ENCODE peak calls at places on chromosomes 2 and 18, in six cellular contexts. K is AG04450, T is brain microvascular endothelial cell, U is Peyer's patch, J is fibroblast of pulmonary artery, Q is gastrocnemius medialis. B is an unnamed sample.

GRCh38 chr2:2840101-2840531 is 509.0 kb upstream of the MYT1L start:
- DNase-seq in T (no peak), Q (peak), J (no peak), K (no peak), U (no peak), B (no peak)

GRCh38 chr18:6836331-6836730 is 106.8 kb downstream of the ARHGAP28 start:
- DNase-seq in Q (no peak), J (no peak), T (no peak), K (no peak), U (no peak), B (no peak)

GRCh38 chr18:34709104-34709503 is 994 bp upstream of the DTNA start:
- DNase-seq in K (peak), J (peak), Q (no peak), T (peak), U (no peak), B (no peak)

GRCh38 chr18:62332964-62333695 is 8.0 kb downstream of the TNFRSF11A start:
- DNase-seq in K (no peak), U (no peak), J (no peak), Q (no peak), T (no peak), B (no peak)

GRCh38 chr2:64792310-64792709 is 138.6 kb upstream of the SERTAD2 start:
- DNase-seq in J (no peak), Q (no peak), T (no peak), K (no peak), U (no peak), B (no peak)

GRCh38 chr2:102025016-102025491 is 33.3 kb downstream of the IL1R2 start:
- DNase-seq in J (peak), T (no peak), U (no peak), K (no peak), Q (no peak), B (no peak)

GRCh38 chr18:76421291-76422078 is 73.6 kb downstream of the ZNF516 start:
- DNase-seq in J (no peak), K (no peak), U (no peak), Q (no peak), T (no peak), B (no peak)

GRCh38 chr18:35456181-35456850 is 41.4 kb downstream of the INO80C start:
- DNase-seq in Q (no peak), J (peak), U (no peak), T (peak), K (no peak), B (no peak)

GRCh38 chr18:58788971-58789797 is 75.5 kb upstream of the ZNF532 start:
- DNase-seq in T (peak), K (no peak), J (peak), U (no peak), Q (no peak), B (no peak)

GRCh38 chr18:14086459-14087231 is 45.6 kb downstream of the ZNF519 start:
- DNase-seq in U (no peak), K (no peak), Q (no peak), T (peak), J (peak), B (no peak)

GRCh38 chr2:69088471-69088870 is 75.5 kb downstream of the ANTXR1 start:
- DNase-seq in U (no peak), Q (no peak), T (no peak), J (no peak), K (no peak), B (no peak)

GRCh38 chr2:140526575-140526974 is 1604.2 kb downstream of the LRP1B start:
- DNase-seq in U (no peak), Q (no peak), J (peak), T (peak), K (no peak), B (no peak)

GRCh38 chr2:191352536-191352935 is 107.3 kb downstream of the MYO1B start:
- DNase-seq in Q (no peak), T (peak), U (no peak), K (peak), J (peak), B (no peak)

GRCh38 chr2:199692489-199692888 is 158.5 kb downstream of the FTCDNL1 start:
- DNase-seq in K (no peak), U (no peak), J (no peak), Q (no peak), T (no peak), B (no peak)

GRCh38 chr2:46381263-46381849 is 84.1 kb downstream of the EPAS1 start:
- DNase-seq in Q (no peak), J (no peak), K (no peak), U (no peak), T (no peak), B (no peak)

GRCh38 chr18:69239849-69240248 is 160.8 kb upstream of the DOK6 start:
- DNase-seq in U (no peak), J (no peak), Q (no peak), K (no peak), T (no peak), B (no peak)

GRCh38 chr2:149612122-149612521 is 24.5 kb upstream of the MMADHC start:
- DNase-seq in Q (no peak), T (peak), K (no peak), U (no peak), J (peak), B (no peak)

GRCh38 chr2:196160101-196160500 is 11.3 kb downstream of the STK17B start:
- DNase-seq in K (peak), U (peak), T (peak), Q (no peak), J (peak), B (no peak)

GRCh38 chr2:235160281-235160805 is 208.5 kb downstream of the SH3BP4 start:
- DNase-seq in K (no peak), T (no peak), U (no peak), Q (no peak), J (no peak), B (no peak)

GRCh38 chr18:76592981-76593381 is 97.9 kb upstream of the ZNF516 start:
- DNase-seq in U (no peak), T (no peak), J (peak), Q (no peak), K (no peak), B (no peak)

GRCh38 chr2:151805343-151805742 is 22.9 kb downstream of the ARL5A start:
- DNase-seq in J (no peak), T (no peak), K (no peak), Q (no peak), U (no peak), B (no peak)

GRCh38 chr2:229344151-229344551 is 73.1 kb upstream of the PID1 start:
- DNase-seq in U (no peak), K (no peak), Q (no peak), J (no peak), T (peak), B (no peak)
- TF ChIP-seq CTCF in U (no peak), K (no peak), Q (no peak), J (no peak), T (no peak), B (no peak)

GRCh38 chr2:177639262-177639914 is 246.8 kb downstream of the AGPS start:
- DNase-seq in T (no peak), K (no peak), U (no peak), J (no peak), Q (no peak), B (no peak)

GRCh38 chr2:177635696-177636095 is 243.1 kb downstream of the AGPS start:
- DNase-seq in U (no peak), J (no peak), T (no peak), K (no peak), Q (no peak), B (no peak)

GRCh38 chr2:177633910-177634294 is 241.3 kb downstream of the AGPS start:
- DNase-seq in K (no peak), T (no peak), U (no peak), Q (no peak), J (no peak), B (no peak)

GRCh38 chr2:177633111-177633510 is 240.5 kb downstream of the AGPS start:
- DNase-seq in U (no peak), T (no peak), K (no peak), Q (no peak), J (no peak), B (no peak)

GRCh38 chr2:177636672-177637071 is 244.1 kb downstream of the AGPS start:
- DNase-seq in Q (no peak), J (no peak), K (no peak), U (no peak), T (no peak), B (no peak)
- TF ChIP-seq CTCF in Q (no peak), J (no peak), K (no peak), U (no peak), T (no peak), B (no peak)

GRCh38 chr2:100870652-100871531 is 51.0 kb downstream of the NPAS2 start:
- DNase-seq in Q (no peak), J (no peak), K (no peak), U (no peak), T (no peak), B (no peak)
- TF ChIP-seq CTCF in Q (no peak), J (peak), K (peak), U (no peak), T (peak), B (no peak)

GRCh38 chr2:15588329-15588919 is 3.2 kb upstream of the DDX1 start:
- DNase-seq in T (peak), K (peak), J (peak), Q (peak), U (peak), B (no peak)
- TF ChIP-seq CTCF in T (peak), K (peak), J (peak), Q (peak), U (no peak), B (no peak)

GRCh38 chr2:32624813-32625212 is 3.0 kb upstream of the TTC27 start:
- DNase-seq in U (no peak), T (no peak), J (no peak), Q (no peak), K (no peak), B (no peak)

GRCh38 chr2:32627901-32628645 is at the start of gene TTC27:
- DNase-seq in J (peak), Q (peak), U (peak), T (peak), K (peak), B (peak)

GRCh38 chr2:32626591-32627221 is 1.1 kb upstream of the TTC27 start:
- DNase-seq in J (no peak), Q (no peak), T (no peak), K (no peak), U (no peak), B (no peak)

GRCh38 chr2:32623311-32623706 is 4.5 kb upstream of the TTC27 start:
- DNase-seq in T (no peak), K (no peak), Q (no peak), J (no peak), U (no peak), B (no peak)

DNA sequence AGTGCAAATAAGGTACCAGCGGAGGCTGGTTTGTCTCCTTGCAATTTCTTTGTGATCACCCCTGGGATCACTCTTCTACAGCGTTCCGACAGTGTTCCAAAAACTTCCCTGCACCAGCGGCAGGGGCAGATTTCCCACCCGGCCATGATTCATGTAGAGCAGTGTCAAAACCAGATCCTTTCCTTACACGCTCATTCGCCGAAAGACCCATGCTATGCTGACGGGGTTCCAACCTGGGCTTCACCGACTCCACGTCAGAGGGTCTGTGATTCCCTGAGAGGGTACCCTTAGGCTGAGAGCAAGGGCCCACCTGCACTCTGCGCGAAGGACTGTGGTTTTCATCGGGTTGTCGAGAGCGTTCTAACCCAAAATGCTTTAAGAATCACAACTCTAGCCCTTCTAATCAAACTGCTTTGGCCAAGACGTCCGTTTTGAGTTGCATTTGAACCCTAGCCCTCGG is 379 bp upstream of the TTC27 start:
- DNase-seq in K (peak), U (peak), J (peak), T (peak), Q (no peak), B (no peak)
- TF ChIP-seq CTCF in K (peak), U (no peak), J (peak), T (peak), Q (peak), B (no peak)

GRCh38 chr2:78861546-78861945 is 164.0 kb upstream of the REG3G start:
- DNase-seq in J (peak), Q (no peak), U (no peak), K (no peak), T (no peak), B (no peak)
- TF ChIP-seq CTCF in J (peak), Q (peak), U (no peak), K (no peak), T (peak), B (no peak)

GRCh38 chr2:88667219-88667618 is 24.3 kb upstream of the RPIA start:
- DNase-seq in T (no peak), K (no peak), J (no peak), U (no peak), Q (no peak), B (no peak)
- TF ChIP-seq CTCF in T (no peak), K (no peak), J (no peak), U (no peak), Q (no peak), B (no peak)

DNA sequence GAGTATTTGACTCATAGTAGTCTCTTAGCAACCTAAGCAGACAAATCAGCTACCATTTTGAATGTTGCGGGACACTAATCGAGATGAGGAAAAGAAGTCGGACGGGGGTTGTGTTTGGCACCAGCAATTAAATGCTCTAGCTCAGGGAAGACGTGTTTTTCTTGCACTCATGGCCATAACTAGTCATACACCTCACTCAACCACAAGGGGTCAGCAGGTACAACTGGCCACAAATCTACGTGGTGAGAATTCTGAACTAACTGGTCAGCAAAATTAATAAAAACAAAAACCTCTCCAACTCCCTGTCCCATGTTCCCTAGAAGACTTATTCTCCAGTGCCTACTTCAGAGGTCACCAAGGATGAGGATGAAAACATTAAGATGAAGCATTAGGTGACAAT is 1467.8 kb downstream of the DPP10 start:
- DNase-seq in U (no peak), K (no peak), T (no peak), Q (no peak), J (no peak), B (no peak)
- TF ChIP-seq CTCF in U (no peak), K (no peak), T (no peak), Q (no peak), J (no peak), B (no peak)

GRCh38 chr2:236505071-236505470 is 64.6 kb upstream of the ACKR3 start:
- DNase-seq in J (peak), K (no peak), T (no peak), Q (no peak), U (no peak), B (no peak)

GRCh38 chr2:236503100-236503499 is 66.5 kb upstream of the ACKR3 start:
- DNase-seq in J (no peak), K (no peak), T (no peak), Q (no peak), U (no peak), B (no peak)

GRCh38 chr2:236507393-236508085 is 62.1 kb upstream of the ACKR3 start:
- DNase-seq in J (peak), Q (no peak), K (no peak), T (no peak), U (peak), B (peak)

GRCh38 chr2:236503583-236503982 is 66.0 kb upstream of the ACKR3 start:
- DNase-seq in Q (no peak), T (no peak), J (no peak), K (no peak), U (no peak), B (no peak)

DNA sequence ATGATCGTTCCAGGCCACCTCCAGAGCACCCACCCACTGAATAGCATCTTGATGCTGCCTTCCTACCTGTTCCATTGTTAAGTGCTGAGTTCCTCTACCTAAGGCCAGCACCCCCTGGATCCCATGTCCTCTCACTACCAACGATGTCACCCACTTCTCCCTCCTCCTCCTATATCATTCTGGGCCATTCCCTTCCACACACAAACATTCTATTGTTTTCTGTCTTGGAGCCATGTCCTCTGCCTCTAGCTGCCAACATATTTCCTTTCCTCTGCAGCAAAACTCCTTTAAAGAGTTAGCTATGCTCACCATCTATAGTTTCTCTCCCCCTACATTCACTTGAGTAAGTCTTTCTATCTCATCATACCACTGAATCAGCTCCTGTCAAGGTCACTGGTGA is 64.0 kb upstream of the ACKR3 start:
- DNase-seq in Q (no peak), T (no peak), U (no peak), J (no peak), K (no peak), B (no peak)
- TF ChIP-seq CTCF in Q (no peak), T (no peak), U (no peak), J (no peak), K (no peak), B (no peak)